ENCODE peak calls at places on chromosomes 2 and 18, in eight cellular contexts. T is IMR-90; V is nephron progenitor cell; M is CD4-positive, alpha-beta T cell; H is PC-9; O is NB4; K is GM23338; F is kidney epithelial cell. W is an unnamed sample.

GRCh38 chr2:218754201-218754600 is 27.7 kb upstream of the CYP27A1 start:
- DNase-seq in T (no peak), V (no peak), M (no peak), H (no peak), O (no peak), K (no peak), F (no peak), W (no peak)

GRCh38 chr18:44229693-44230108 is 451.0 kb upstream of the SETBP1 start:
- DNase-seq in T (peak), V (no peak), M (no peak), H (no peak), O (no peak), K (no peak), F (no peak), W (no peak)

GRCh38 chr18:44700652-44701051 is 20.0 kb downstream of the SETBP1 start:
- DNase-seq in T (no peak), V (no peak), M (no peak), H (no peak), O (peak), K (no peak), F (no peak), W (peak)

GRCh38 chr2:164182116-164182637 is 439.1 kb downstream of the GRB14 start:
- DNase-seq in T (no peak), V (no peak), M (no peak), H (no peak), O (no peak), K (peak), F (no peak), W (no peak)

GRCh38 chr2:191746809-191747208 is 68.9 kb downstream of the NABP1 start:
- DNase-seq in T (no peak), V (no peak), M (no peak), H (no peak), O (no peak), K (no peak), F (no peak), W (no peak)

GRCh38 chr2:197278804-197279763 is 31.5 kb downstream of the ANKRD44 start:
- DNase-seq in T (no peak), V (no peak), M (no peak), H (no peak), O (no peak), K (no peak), F (no peak), W (no peak)

GRCh38 chr2:221426929-221427328 is 145.2 kb downstream of the EPHA4 start:
- DNase-seq in T (no peak), V (no peak), M (no peak), H (no peak), O (no peak), K (no peak), F (no peak), W (no peak)

GRCh38 chr2:53505814-53506213 is 261.8 kb upstream of the CHAC2 start:
- DNase-seq in T (peak), V (no peak), M (no peak), H (peak), O (no peak), K (no peak), F (no peak), W (no peak)

GRCh38 chr2:118310878-118311442 is 222.7 kb downstream of the INSIG2 start:
- DNase-seq in T (no peak), V (no peak), M (no peak), H (no peak), O (no peak), K (peak), F (no peak), W (no peak)

GRCh38 chr2:790634-791245 is 113.5 kb upstream of the TMEM18 start:
- DNase-seq in T (no peak), V (no peak), M (no peak), H (no peak), O (no peak), K (no peak), F (no peak), W (no peak)

GRCh38 chr2:218343591-218343990 is 13.1 kb upstream of the CATIP start:
- DNase-seq in T (peak), V (no peak), M (no peak), H (no peak), O (no peak), K (no peak), F (no peak), W (no peak)

GRCh38 chr18:42611134-42611533 is 504.4 kb downstream of the RIT2 start:
- DNase-seq in T (no peak), V (no peak), M (no peak), H (no peak), O (peak), K (no peak), F (no peak), W (no peak)

GRCh38 chr2:59776726-59777008 is 776.8 kb downstream of the BCL11A start:
- DNase-seq in T (no peak), V (no peak), M (no peak), H (no peak), O (no peak), K (no peak), F (no peak), W (no peak)

GRCh38 chr2:26395394-26395793 is 6.3 kb upstream of the DRC1 start:
- DNase-seq in T (no peak), V (no peak), M (no peak), H (no peak), O (peak), K (peak), F (no peak), W (no peak)

GRCh38 chr2:237291138-237291792 is 122.7 kb downstream of the COL6A3 start:
- DNase-seq in T (peak), V (peak), M (no peak), H (peak), O (no peak), K (peak), F (no peak), W (no peak)

GRCh38 chr2:52960891-52961290 is 806.7 kb upstream of the CHAC2 start:
- DNase-seq in T (no peak), V (no peak), M (no peak), H (no peak), O (no peak), K (no peak), F (no peak), W (no peak)

GRCh38 chr2:9739508-9739907 is 103.8 kb upstream of the TAF1B start:
- DNase-seq in T (no peak), V (no peak), M (peak), H (peak), O (no peak), K (no peak), F (no peak), W (peak)

GRCh38 chr2:15569658-15570615 is 8.8 kb upstream of the NBAS start:
- DNase-seq in T (no peak), V (peak), M (no peak), H (no peak), O (no peak), K (no peak), F (no peak), W (no peak)

GRCh38 chr2:28137221-28137620 is 246.7 kb downstream of the BABAM2 start:
- DNase-seq in T (peak), V (no peak), M (no peak), H (peak), O (no peak), K (no peak), F (no peak), W (no peak)

GRCh38 chr2:230870544-230871360 is 6.0 kb downstream of the ITM2C start:
- DNase-seq in T (no peak), V (peak), M (no peak), H (peak), O (peak), K (no peak), F (no peak), W (peak)

GRCh38 chr2:234172066-234172465 is 121.6 kb downstream of the SPP2 start:
- DNase-seq in T (no peak), V (no peak), M (no peak), H (no peak), O (no peak), K (no peak), F (no peak), W (no peak)

GRCh38 chr18:63603772-63604171 is 16.6 kb downstream of the SERPINB13 start:
- DNase-seq in T (peak), V (no peak), M (no peak), H (no peak), O (no peak), K (no peak), F (peak), W (no peak)

GRCh38 chr2:174024524-174025270 is 59.5 kb upstream of the SP3 start:
- DNase-seq in T (peak), V (no peak), M (no peak), H (no peak), O (no peak), K (peak), F (no peak), W (no peak)

GRCh38 chr2:174931724-174932123 is 73.5 kb downstream of the CHN1 start:
- DNase-seq in T (peak), V (no peak), M (no peak), H (no peak), O (no peak), K (peak), F (peak), W (no peak)

DNA sequence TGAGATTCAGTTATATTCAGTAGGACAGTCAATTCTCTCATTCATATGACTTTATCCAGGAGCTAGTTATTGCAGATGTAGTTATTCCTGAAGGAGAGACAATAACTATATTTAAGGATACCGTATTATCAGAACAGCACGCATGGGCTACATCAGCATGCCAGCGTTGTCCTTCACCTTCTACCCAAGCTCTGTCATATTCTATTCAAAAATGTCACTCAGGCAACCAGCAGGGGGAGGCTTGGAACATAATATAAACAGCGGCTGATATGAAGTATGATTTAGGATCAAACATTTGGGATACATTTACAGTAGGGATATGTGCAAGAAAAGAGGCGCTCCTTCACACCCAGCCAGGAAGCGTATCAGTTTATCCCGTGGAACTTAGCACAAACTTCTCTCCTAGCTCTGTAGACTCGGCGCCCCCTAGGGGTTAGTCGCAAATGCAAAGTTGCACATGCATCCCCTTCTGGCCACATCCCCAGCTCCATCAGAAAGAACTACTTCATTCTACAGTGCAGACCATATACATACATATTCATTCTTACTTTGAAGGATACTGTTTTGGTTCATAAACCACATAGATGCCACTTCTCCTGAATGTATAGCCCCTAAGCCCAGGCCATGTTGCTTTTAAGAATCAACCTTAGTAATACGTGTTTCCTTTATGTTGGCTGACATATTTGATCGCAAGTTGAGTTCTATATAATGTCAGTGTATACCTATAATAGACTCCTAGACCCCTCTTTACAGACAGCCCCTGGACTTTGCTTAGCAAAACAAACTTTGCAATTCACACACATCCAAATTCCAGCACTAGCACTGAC is 759.4 kb downstream of the ADCYAP1 start:
- DNase-seq in T (no peak), V (peak), M (no peak), H (peak), O (peak), K (peak), F (no peak), W (peak)
- TF ChIP-seq CTCF in T (peak), V (peak), M (peak), H (peak), O (peak), K (peak), F (peak), W (peak)

GRCh38 chr18:26457611-26458350 is 90.6 kb downstream of the KCTD1 start:
- DNase-seq in T (no peak), V (peak), M (no peak), H (no peak), O (no peak), K (peak), F (no peak), W (no peak)
- TF ChIP-seq CTCF in T (no peak), V (peak), M (no peak), H (no peak), O (no peak), K (peak), F (peak), W (no peak)

GRCh38 chr2:41806286-41806685 is 241.5 kb upstream of the PKDCC start:
- DNase-seq in T (no peak), V (no peak), M (no peak), H (no peak), O (no peak), K (no peak), F (no peak), W (no peak)
- TF ChIP-seq CTCF in T (no peak), V (no peak), M (no peak), H (peak), O (no peak), K (no peak), F (peak), W (no peak)

GRCh38 chr2:216283038-216283900 is 89.0 kb downstream of the MARCHF4 start:
- DNase-seq in T (no peak), V (peak), M (no peak), H (no peak), O (peak), K (peak), F (no peak), W (no peak)
- TF ChIP-seq CTCF in T (peak), V (peak), M (no peak), H (peak), O (peak), K (peak), F (peak), W (no peak)

W was measured in spleen.